ENCODE peak calls at places on chromosomes 3 and 15, in four cellular contexts. L is tibial nerve, T is stomach, E is body of pancreas. Z is an unnamed sample.
A peak's percentile ranks its signal among the peaks of the same experiment; 100 is the strongest.

GRCh38 chr15:58438956-58439355 is 7.2 kb downstream of the LIPC start:
- DNase-seq in L (no peak), E (peak; percentile 60), T (no peak), Z (peak; percentile 33)

GRCh38 chr3:184002469-184002868 is 15.2 kb downstream of the ABCC5 start:
- DNase-seq in E (no peak), T (no peak), L (no peak), Z (no peak)

GRCh38 chr3:185070491-185071335 is 82.1 kb downstream of the C3orf70 start:
- DNase-seq in E (peak; percentile 3), L (no peak), T (no peak), Z (peak; percentile 68)

GRCh38 chr15:60580650-60581415 is 101.9 kb upstream of the ICE2 start:
- DNase-seq in L (no peak), T (no peak), E (no peak), Z (no peak)

GRCh38 chr3:88168171-88168570 is 18.4 kb downstream of the C3orf38 start:
- DNase-seq in T (no peak), E (no peak), L (no peak), Z (no peak)

GRCh38 chr15:70439304-70439877 is 324.0 kb downstream of the UACA start:
- DNase-seq in L (no peak), T (no peak), E (no peak), Z (no peak)

GRCh38 chr3:58575986-58576652 is 1.1 kb downstream of the FAM107A start:
- DNase-seq in T (no peak), L (no peak), E (peak; percentile 45), Z (no peak)

GRCh38 chr3:46908294-46908985 is 30.9 kb downstream of the PTH1R start:
- DNase-seq in E (no peak), T (no peak), L (peak; percentile 41), Z (no peak)

GRCh38 chr15:49752517-49752916 is 131.7 kb downstream of the DTWD1 start:
- DNase-seq in T (no peak), E (no peak), L (no peak), Z (no peak)

GRCh38 chr3:159858650-159859049 is 130.0 kb upstream of the IL12A start:
- DNase-seq in T (no peak), L (no peak), E (no peak), Z (no peak)

GRCh38 chr3:154105218-154105975 is 15.8 kb upstream of the ARHGEF26 start:
- DNase-seq in L (no peak), T (no peak), E (no peak), Z (no peak)

GRCh38 chr3:53109822-53110771 is 20.1 kb downstream of the RFT1 start:
- DNase-seq in T (peak; percentile 45), E (peak; percentile 51), L (no peak), Z (no peak)

GRCh38 chr3:100759162-100759561 is 49.9 kb downstream of the TFG start:
- DNase-seq in L (no peak), T (no peak), E (no peak), Z (no peak)

GRCh38 chr3:147757919-147758318 is 348.8 kb downstream of the ZIC1 start:
- DNase-seq in L (no peak), E (no peak), T (no peak), Z (no peak)

GRCh38 chr3:8001712-8002111 is 499.9 kb upstream of the LMCD1 start:
- DNase-seq in L (no peak), E (no peak), T (no peak), Z (no peak)

GRCh38 chr3:43001094-43001553 is 22.0 kb downstream of the GASK1A start:
- DNase-seq in E (peak; percentile 92), T (peak; percentile 80), L (peak; percentile 88), Z (no peak)

GRCh38 chr15:39581501-39582285 is 814 bp downstream of the THBS1 start:
- DNase-seq in L (peak; percentile 48), T (peak; percentile 65), E (peak; percentile 78), Z (peak; percentile 42)

GRCh38 chr3:117184574-117184973 is 475.0 kb downstream of the TUSC7 start:
- DNase-seq in L (no peak), T (no peak), E (no peak), Z (no peak)

GRCh38 chr3:30605005-30605404 is 1.4 kb upstream of the TGFBR2 start:
- DNase-seq in T (no peak), L (no peak), E (no peak), Z (no peak)

GRCh38 chr15:75776075-75776443 is 63.4 kb upstream of the CSPG4 start:
- DNase-seq in L (no peak), E (no peak), T (no peak), Z (no peak)

GRCh38 chr3:140686948-140687347 is 9.1 kb downstream of the TRIM42 start:
- DNase-seq in E (no peak), T (no peak), L (no peak), Z (no peak)

GRCh38 chr3:56484096-56484495 is 15.8 kb upstream of the ERC2 start:
- DNase-seq in L (no peak), T (no peak), E (peak; percentile 33), Z (no peak)

GRCh38 chr15:53305101-53305500 is 454.4 kb downstream of the WDR72 start:
- DNase-seq in E (no peak), L (no peak), T (no peak), Z (no peak)

GRCh38 chr15:100947760-100948429 is 28.7 kb downstream of the LRRK1 start:
- DNase-seq in E (no peak), T (no peak), L (no peak), Z (no peak)

DNA sequence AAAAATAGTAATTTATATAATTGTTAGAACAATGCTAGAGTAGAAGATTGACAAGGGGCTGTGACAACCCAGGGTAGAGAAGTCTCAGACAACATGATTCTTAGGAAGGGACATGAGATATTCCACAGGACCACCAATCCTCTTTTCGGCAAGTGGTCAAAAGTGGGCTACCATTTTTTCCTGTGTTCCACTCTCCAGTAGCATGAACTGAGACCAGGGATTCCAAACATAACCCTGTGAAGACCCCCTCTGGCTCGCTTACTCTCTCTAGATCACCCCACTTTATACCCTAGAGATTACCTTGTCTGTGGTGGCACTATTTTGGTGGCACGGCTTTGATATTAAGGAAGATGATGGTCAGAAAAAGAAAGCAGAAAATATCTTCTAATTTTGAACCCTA is 960 bp downstream of the GCSAM start:
- DNase-seq in L (no peak), T (no peak), E (no peak), Z (no peak)
- TF ChIP-seq POLR2A in L (no peak), T (no peak), E (no peak), Z (no peak)

GRCh38 chr3:114756506-114757279 is 390.4 kb downstream of the ZBTB20 start:
- DNase-seq in E (peak; percentile 73), T (no peak), L (no peak), Z (no peak)
- TF ChIP-seq POLR2A in E (peak; percentile 82), T (no peak), L (no peak), Z (no peak)

GRCh38 chr15:55873024-55873745 is 120.2 kb downstream of the NEDD4 start:
- DNase-seq in T (no peak), L (no peak), E (no peak), Z (no peak)
- TF ChIP-seq POLR2A in T (no peak), L (no peak), E (no peak), Z (no peak)

GRCh38 chr3:129794319-129795201 is 99.0 kb downstream of the TMCC1 start:
- DNase-seq in L (no peak), E (peak; percentile 54), T (peak; percentile 58), Z (peak; percentile 61)
- TF ChIP-seq POLR2A in L (no peak), E (peak; percentile 71), T (no peak), Z (no peak)

GRCh38 chr3:14947105-14947885 is at the start of gene NR2C2:
- DNase-seq in T (peak; percentile 88), L (peak; percentile 84), E (peak; percentile 89), Z (peak; percentile 79)
- TF ChIP-seq POLR2A in T (no peak), L (peak; percentile 84), E (peak; percentile 85), Z (peak; percentile 66)